ENCODE peak calls at places on chromosomes 7 and 10, in seven cellular contexts. U, R, H, B, Z, A and V are unnamed samples.

GRCh38 chr7:1200045-1200444 is 32.6 kb upstream of the UNCX start:
- DNase-seq in H (no peak), Z (no peak), A (no peak), R (peak; percentile 14), U (no peak), B (no peak), V (peak; percentile 44)

GRCh38 chr7:24608504-24608903 is 35.3 kb downstream of the PALS2 start:
- DNase-seq in Z (no peak), U (peak; percentile 17), A (no peak), R (no peak), B (no peak), H (no peak), V (no peak)

GRCh38 chr10:58028597-58029366 is 238.9 kb downstream of the IPMK start:
- DNase-seq in R (peak; percentile 67), Z (no peak), A (peak; percentile 61), U (no peak), B (peak; percentile 16), H (no peak), V (peak; percentile 88)

GRCh38 chr7:8161398-8161828 is 100.6 kb downstream of the ICA1 start:
- DNase-seq in R (no peak), Z (no peak), B (no peak), A (no peak), U (no peak), H (no peak), V (no peak)

GRCh38 chr10:110493832-110494426 is 3.8 kb upstream of the DUSP5 start:
- DNase-seq in H (no peak), U (no peak), B (no peak), A (no peak), R (no peak), Z (no peak), V (no peak)

GRCh38 chr10:102718220-102718619 is 3.8 kb downstream of the SFXN2 start:
- DNase-seq in U (peak; percentile 26), A (no peak), B (no peak), Z (no peak), R (peak; percentile 58), H (no peak), V (peak; percentile 43)

GRCh38 chr7:152751449-152752141 is 8.0 kb upstream of the ACTR3B start:
- DNase-seq in U (no peak), R (no peak), Z (no peak), B (no peak), H (no peak), A (no peak), V (no peak)

GRCh38 chr7:8121243-8121642 is 140.7 kb downstream of the ICA1 start:
- DNase-seq in H (no peak), R (no peak), A (no peak), Z (no peak), B (no peak), U (no peak), V (no peak)

GRCh38 chr10:129046074-129046681 is 420.9 kb upstream of the MGMT start:
- DNase-seq in H (no peak), Z (no peak), R (no peak), B (no peak), A (no peak), U (no peak), V (no peak)

GRCh38 chr10:66882271-66882670 is 43.6 kb upstream of the LRRTM3 start:
- DNase-seq in H (no peak), B (no peak), R (no peak), U (no peak), Z (no peak), A (no peak), V (no peak)

GRCh38 chr10:110664483-110665420 is 20.6 kb downstream of the RBM20 start:
- DNase-seq in R (peak; percentile 90), B (peak; percentile 80), U (no peak), A (peak; percentile 70), H (peak; percentile 64), Z (no peak), V (peak; percentile 93)

GRCh38 chr10:34936061-34936460 is 121.0 kb upstream of the PARD3 start:
- DNase-seq in H (no peak), Z (no peak), A (no peak), U (no peak), R (no peak), B (no peak), V (no peak)

GRCh38 chr7:73769481-73770001 is 529 bp downstream of the CLDN3 start:
- DNase-seq in B (no peak), A (no peak), U (peak; percentile 50), Z (no peak), H (no peak), R (no peak), V (peak; percentile 23)

DNA sequence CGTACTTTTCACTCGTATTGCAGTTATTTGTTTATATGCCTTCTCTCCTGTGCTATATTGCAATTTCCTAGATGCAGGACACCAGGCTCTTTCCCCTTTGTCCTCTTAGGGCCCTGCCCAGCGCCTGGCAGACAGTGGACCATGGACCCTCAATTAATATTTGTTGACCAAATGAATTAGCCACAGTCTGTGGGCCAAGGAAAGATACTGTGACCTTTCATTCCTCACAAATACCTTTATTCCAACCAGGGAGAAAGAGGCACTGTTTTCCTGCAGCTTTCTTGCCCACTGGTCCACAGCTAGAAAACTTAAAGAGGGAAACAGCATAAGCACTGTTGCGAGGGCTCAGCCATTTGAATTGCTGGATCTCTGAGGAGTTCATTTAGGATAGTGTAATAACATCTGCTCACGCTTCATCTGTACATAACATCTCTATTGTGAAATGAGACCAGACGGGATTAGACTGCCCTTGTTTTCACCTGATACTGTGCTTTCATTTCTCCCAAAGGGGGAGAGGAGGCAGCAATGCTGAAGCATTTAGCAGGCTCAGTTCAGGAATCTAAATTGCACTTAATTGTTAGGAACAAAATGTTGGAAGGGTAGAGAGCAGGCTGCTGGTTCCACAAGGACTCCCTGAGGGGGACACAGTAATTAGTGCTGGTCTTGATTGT is 46.7 kb downstream of the TNS3 start:
- DNase-seq in B (no peak), H (no peak), R (no peak), U (no peak), A (no peak), Z (no peak), V (peak; percentile 61)
- H3K4me3 ChIP-seq in B (no peak overlapping the region), H (peak overlapping the region; percentile 66), R (peak overlapping the region; percentile 77), U (no peak overlapping the region), A (peak overlapping the region; percentile 73), Z (no peak overlapping the region), V (peak overlapping the region; percentile 65)

GRCh38 chr10:48504141-48504885 is 100.6 kb downstream of the ARHGAP22 start:
- DNase-seq in R (no peak), U (no peak), A (no peak), B (no peak), H (no peak), Z (peak; percentile 26), V (no peak)
- TF ChIP-seq CTCF in R (no peak), U (no peak), A (no peak), B (no peak), H (no peak), Z (no peak), V (no peak)

GRCh38 chr7:151735186-151735853 is 141.6 kb downstream of the PRKAG2 start:
- DNase-seq in Z (no peak), B (no peak), A (no peak), R (no peak), U (no peak), H (no peak), V (no peak)
- H3K4me3 ChIP-seq in Z (peak overlapping the region; percentile 51), B (peak overlapping the region; percentile 46), A (peak overlapping the region; percentile 55), R (peak overlapping the region; percentile 49), U (no peak overlapping the region), H (peak overlapping the region; percentile 83), V (peak overlapping the region; percentile 15)

DNA sequence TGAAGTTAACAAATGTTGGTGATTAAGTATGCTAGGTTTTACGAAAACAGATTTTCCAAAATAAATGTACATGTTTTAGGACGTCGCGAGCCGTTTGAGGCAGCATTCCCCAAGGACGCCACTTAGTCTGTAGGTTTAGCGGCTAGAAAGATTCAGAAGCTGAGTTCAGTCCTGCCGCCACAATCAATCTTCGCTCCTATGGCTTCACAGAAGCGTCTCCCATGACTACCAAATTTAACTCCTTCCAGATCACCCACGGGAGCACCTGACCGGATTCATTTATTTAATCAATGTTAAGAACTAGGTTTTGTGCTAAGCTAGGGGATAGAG is 788 bp upstream of the CYP51A1 start:
- DNase-seq in H (peak; percentile 27), Z (no peak), U (peak; percentile 32), A (no peak), B (no peak), R (peak; percentile 10), V (no peak)
- TF ChIP-seq CTCF in H (no peak), Z (no peak), U (no peak), A (no peak), B (no peak), R (no peak), V (no peak)

GRCh38 chr7:144027070-144027469 is 21.7 kb upstream of the OR2A5 start:
- DNase-seq in R (no peak), H (no peak), U (no peak), B (peak; percentile 30), A (no peak), Z (no peak), V (peak; percentile 8)
- H3K4me3 ChIP-seq in R (no peak overlapping the region), H (no peak overlapping the region), U (no peak overlapping the region), B (no peak overlapping the region), A (no peak overlapping the region), Z (no peak overlapping the region), V (no peak overlapping the region)

GRCh38 chr10:13971586-13972475 is 358.9 kb downstream of the FRMD4A start:
- DNase-seq in B (no peak), U (no peak), A (peak; percentile 75), H (no peak), R (no peak), Z (no peak), V (peak; percentile 72)
- TF ChIP-seq CTCF in B (no peak), U (no peak), A (no peak), H (no peak), R (no peak), Z (no peak), V (no peak)

DNA sequence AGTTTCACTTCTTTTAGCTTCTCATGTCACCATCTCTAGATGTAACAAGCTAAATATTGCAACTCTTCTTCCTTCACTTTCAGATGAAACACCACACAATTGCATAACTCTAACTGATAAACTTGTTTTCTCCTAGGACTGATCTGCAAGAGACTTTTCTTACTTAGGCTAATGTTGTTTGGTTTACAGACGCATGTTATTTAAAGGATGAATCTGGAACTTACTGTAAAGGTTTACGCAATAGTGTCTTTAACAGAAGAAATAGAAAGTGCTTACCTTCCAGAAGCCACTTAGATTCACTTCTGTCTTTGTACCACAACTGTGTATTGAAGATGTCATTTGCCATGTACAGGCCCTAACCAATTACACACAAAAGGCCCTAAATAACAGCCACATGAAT is 22.1 kb upstream of the ZC3HAV1 start:
- DNase-seq in U (no peak), H (no peak), B (no peak), Z (no peak), A (no peak), R (no peak), V (no peak)
- H3K4me3 ChIP-seq in U (no peak overlapping the region), H (no peak overlapping the region), B (no peak overlapping the region), Z (no peak overlapping the region), A (no peak overlapping the region), R (no peak overlapping the region), V (no peak overlapping the region)

GRCh38 chr7:41693150-41693997 is 9.5 kb downstream of the INHBA start:
- DNase-seq in Z (no peak), R (no peak), A (no peak), H (no peak), B (no peak), U (no peak), V (peak; percentile 45)
- TF ChIP-seq CTCF in Z (peak; percentile 39), R (peak; percentile 64), A (peak; percentile 19), H (peak; percentile 56), B (no peak), U (peak; percentile 12), V (peak; percentile 41)